ENCODE peak calls at places on chromosomes 12 and 14, in nine cellular contexts. E is K562; W is H1; K is heart right ventricle; T is pancreas; I is IMR-90; S is Caco-2; G is heart left ventricle; D is CD8-positive, alpha-beta memory T cell. Q is an unnamed sample.

GRCh38 chr12:101743242-101743641 is 4.0 kb upstream of the SYCP3 start:
- DNase-seq in E (no peak), W (no peak), K (no peak), T (no peak), I (no peak), S (no peak), G (no peak), D (no peak), Q (no peak)

GRCh38 chr14:92417759-92418158 is 94.8 kb downstream of the SLC24A4 start:
- DNase-seq in E (no peak), W (no peak), K (no peak), T (no peak), I (no peak), S (no peak), G (no peak), D (no peak), Q (no peak)

GRCh38 chr12:51351913-51352532 is 5.5 kb upstream of the CELA1 start:
- DNase-seq in E (peak; percentile 64), W (peak; percentile 90), K (no peak), T (peak; percentile 68), I (peak; percentile 66), S (peak; percentile 65), G (peak; percentile 16), D (peak; percentile 58), Q (peak; percentile 30)

GRCh38 chr12:123721245-123721644 is 9.1 kb downstream of the ATP6V0A2 start:
- DNase-seq in E (no peak), W (no peak), K (no peak), T (no peak), I (no peak), S (no peak), G (no peak), D (no peak), Q (no peak)

GRCh38 chr12:52391618-52392002 is 6.2 kb upstream of the KRT84 start:
- DNase-seq in E (no peak), W (no peak), K (peak; percentile 77), T (peak; percentile 40), I (no peak), S (no peak), G (peak; percentile 72), D (no peak), Q (no peak)

GRCh38 chr14:66636240-66636639 is 128.3 kb downstream of the GPHN start:
- DNase-seq in E (no peak), W (no peak), K (no peak), T (no peak), I (no peak), S (no peak), G (no peak), D (no peak), Q (no peak)

GRCh38 chr12:88985011-88985410 is 367.3 kb downstream of the DUSP6 start:
- DNase-seq in E (no peak), W (no peak), K (no peak), T (no peak), I (no peak), S (no peak), G (no peak), D (no peak), Q (no peak)

GRCh38 chr12:65510584-65511050 is 232.1 kb downstream of the MSRB3 start:
- DNase-seq in E (no peak), W (peak; percentile 71), K (peak; percentile 43), T (peak; percentile 77), I (no peak), S (peak; percentile 16), G (peak; percentile 51), D (no peak), Q (peak; percentile 87)

GRCh38 chr14:76924363-76925151 is 98.3 kb downstream of the LRRC74A start:
- DNase-seq in E (peak; percentile 20), W (peak; percentile 87), K (no peak), T (no peak), I (no peak), S (no peak), G (no peak), D (peak; percentile 72), Q (no peak)

GRCh38 chr12:47950856-47951468 is 12.4 kb upstream of the TMEM106C start:
- DNase-seq in E (no peak), W (no peak), K (no peak), T (no peak), I (no peak), S (no peak), G (no peak), D (no peak), Q (no peak)

GRCh38 chr14:74682169-74682952 is 30.5 kb downstream of the AREL1 start:
- DNase-seq in E (no peak), W (no peak), K (no peak), T (no peak), I (no peak), S (no peak), G (no peak), D (no peak), Q (no peak)

GRCh38 chr14:57066887-57067513 is 201.7 kb downstream of the EXOC5 start:
- DNase-seq in E (peak; percentile 17), W (peak; percentile 78), K (no peak), T (peak; percentile 57), I (peak; percentile 2), S (peak; percentile 72), G (no peak), D (no peak), Q (peak; percentile 76)

GRCh38 chr12:27841392-27841882 is 61.4 kb upstream of the MANSC4 start:
- DNase-seq in E (no peak), W (no peak), K (no peak), T (no peak), I (peak; percentile 24), S (peak; percentile 60), G (no peak), D (no peak), Q (no peak)

GRCh38 chr14:50025073-50025472 is 91.3 kb downstream of the VCPKMT start:
- DNase-seq in E (no peak), W (no peak), K (no peak), T (no peak), I (no peak), S (no peak), G (no peak), D (no peak), Q (no peak)

GRCh38 chr12:106841471-106842302 is 67.2 kb downstream of the RIC8B start:
- DNase-seq in E (peak; percentile 38), W (no peak), K (no peak), T (peak; percentile 33), I (peak; percentile 45), S (peak; percentile 57), G (peak; percentile 27), D (no peak), Q (no peak)

GRCh38 chr14:21852061-21852664 is 178.5 kb upstream of the OR4E1 start:
- DNase-seq in E (no peak), W (peak; percentile 88), K (peak; percentile 21), T (peak; percentile 28), I (peak; percentile 20), S (peak; percentile 55), G (no peak), D (peak; percentile 71), Q (no peak)

GRCh38 chr12:2053675-2054070 is 886 bp downstream of the CACNA1C start:
- DNase-seq in E (no peak), W (no peak), K (peak; percentile 42), T (no peak), I (no peak), S (no peak), G (peak; percentile 56), D (no peak), Q (no peak)

GRCh38 chr12:94362653-94363052 is 97.0 kb downstream of the CEP83 start:
- DNase-seq in E (no peak), W (no peak), K (no peak), T (no peak), I (no peak), S (no peak), G (no peak), D (no peak), Q (no peak)

GRCh38 chr12:94359761-94360160 is 99.9 kb downstream of the CEP83 start:
- DNase-seq in E (no peak), W (no peak), K (no peak), T (no peak), I (no peak), S (no peak), G (no peak), D (no peak), Q (no peak)
- H3K9me3 ChIP-seq in E (peaks cover 9% of the 10 kb centered on the region), W (peaks cover 3% of the 10 kb centered on the region), K (peaks cover 4% of the 10 kb centered on the region), T (no peaks in the 10 kb centered on the region), I (peaks cover 5% of the 10 kb centered on the region), S (peaks cover 22% of the 10 kb centered on the region), G (peaks cover 6% of the 10 kb centered on the region), D (no peaks in the 10 kb centered on the region), Q (no peaks in the 10 kb centered on the region)

DNA sequence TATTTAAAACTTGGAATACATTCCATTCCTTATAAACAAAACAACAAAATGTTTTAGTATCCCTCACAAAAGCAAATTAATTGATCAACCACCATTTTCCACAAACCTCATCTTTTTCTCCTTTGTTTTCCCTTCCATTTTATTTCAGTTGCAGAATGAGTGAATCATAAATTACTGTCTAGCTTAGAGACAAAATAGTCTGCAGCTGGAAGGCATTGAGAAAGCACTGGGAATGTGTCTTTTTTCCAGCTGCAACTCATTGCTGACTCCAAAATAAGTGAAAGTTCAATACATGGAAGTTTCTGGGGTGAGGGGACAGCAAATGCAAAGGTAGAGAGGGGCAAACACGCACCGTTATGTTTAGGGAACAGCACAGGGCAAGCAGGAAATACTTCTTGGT is 84.9 kb upstream of the FERMT2 start:
- DNase-seq in E (no peak), W (no peak), K (no peak), T (no peak), I (peak; percentile 44), S (no peak), G (no peak), D (no peak), Q (no peak)
- H3K4me1 ChIP-seq in E (no peaks in the 10 kb centered on the region), W (no peaks in the 10 kb centered on the region), K (peaks cover 42% of the 10 kb centered on the region), T (peaks cover 5% of the 10 kb centered on the region), I (peaks cover 14% of the 10 kb centered on the region), S (peaks cover 10% of the 10 kb centered on the region), G (peaks cover 43% of the 10 kb centered on the region), D (no peaks in the 10 kb centered on the region), Q (no peaks in the 10 kb centered on the region)

DNA sequence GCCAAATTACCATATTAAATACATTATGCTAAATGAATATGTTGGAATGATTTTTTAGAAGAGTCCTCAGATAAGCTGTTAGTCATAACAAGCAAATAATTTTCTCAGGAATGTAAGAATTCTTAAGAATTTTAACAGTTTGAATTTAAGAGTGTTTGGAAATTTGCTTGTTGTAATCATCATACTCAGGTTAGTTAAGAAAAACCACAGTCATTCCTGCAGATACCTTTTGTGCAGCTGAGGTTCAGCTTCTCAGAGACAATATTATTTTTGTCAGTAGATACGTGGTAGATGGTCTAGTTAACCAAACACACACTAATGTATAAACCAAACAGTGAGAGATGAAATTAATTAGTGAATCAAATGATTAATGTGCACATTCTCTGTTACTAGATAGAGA is 8.9 kb downstream of the WNK1 start:
- DNase-seq in E (no peak), W (no peak), K (no peak), T (no peak), I (no peak), S (no peak), G (no peak), D (no peak), Q (no peak)
- H3K4me3 ChIP-seq in E (no peak overlapping the region), W (no peak overlapping the region), K (no peak overlapping the region), T (no peak overlapping the region), I (no peak overlapping the region), S (no peak overlapping the region), G (no peak overlapping the region), D (no peak overlapping the region), Q (no peak overlapping the region)

DNA sequence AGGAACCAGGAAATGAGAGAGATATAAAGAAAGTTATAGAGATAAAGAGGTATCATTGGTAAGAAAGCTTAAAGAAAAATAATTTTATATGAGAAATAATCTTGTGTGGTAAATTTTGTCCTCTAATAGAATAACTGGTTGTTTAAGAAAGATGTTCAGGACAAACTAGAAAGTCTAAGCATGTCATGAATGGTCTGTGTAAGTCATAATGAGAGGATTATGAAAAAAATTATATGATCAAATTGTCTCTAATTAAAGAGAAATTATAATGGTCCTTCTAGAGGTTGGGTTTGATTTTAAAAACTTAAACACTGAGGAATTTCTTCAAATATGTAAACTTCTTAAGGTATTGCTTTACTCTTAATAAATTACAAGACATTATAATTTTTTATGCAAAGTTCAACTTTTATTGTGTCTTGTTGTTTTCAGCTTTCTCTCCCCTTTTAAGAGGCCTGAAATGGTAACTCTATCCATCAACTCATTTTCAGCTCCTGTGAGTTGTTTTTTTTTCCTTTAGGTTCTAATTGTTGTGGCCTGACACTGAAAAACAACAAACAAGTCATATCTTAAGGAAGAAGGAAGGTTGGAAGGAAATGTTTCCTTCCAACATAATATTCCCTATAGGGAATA is 88.2 kb upstream of the CNOT2 start:
- DNase-seq in E (no peak), W (no peak), K (no peak), T (no peak), I (no peak), S (no peak), G (no peak), D (no peak), Q (no peak)
- H3K9me3 ChIP-seq in E (peaks cover 7% of the 10 kb centered on the region), W (peaks cover 38% of the 10 kb centered on the region), K (no peaks in the 10 kb centered on the region), T (no peaks in the 10 kb centered on the region), I (peaks cover 2% of the 10 kb centered on the region), S (peaks cover 19% of the 10 kb centered on the region), G (peaks cover 4% of the 10 kb centered on the region), D (peaks cover 4% of the 10 kb centered on the region), Q (peaks cover 5% of the 10 kb centered on the region)

Q was measured in right lobe of liver.